ENCODE peak calls at places on chromosomes 6 and 20, in six cellular contexts. J is left ventricle myocardium superior, C is tibial artery, E is GM10248, R is posterior vena cava, Q is endothelial cell. O is an unnamed sample.

GRCh38 chr6:129671442-129672344 is 38.3 kb downstream of the ARHGAP18 start:
- DNase-seq in E (peak), Q (no peak), J (no peak), R (no peak), C (no peak), O (no peak)

GRCh38 chr6:66538548-66539135 is 831.6 kb upstream of the EYS start:
- DNase-seq in R (no peak), E (no peak), Q (no peak), J (no peak), C (no peak), O (no peak)

GRCh38 chr20:6768228-6769185 is 1.0 kb downstream of the BMP2 start:
- DNase-seq in J (peak), Q (peak), R (peak), E (peak), C (peak), O (peak)

GRCh38 chr20:56414842-56415765 is 3.0 kb downstream of the CASS4 start:
- DNase-seq in E (no peak), Q (no peak), C (no peak), J (no peak), R (no peak), O (no peak)

GRCh38 chr6:163285689-163286088 is 128.8 kb upstream of the QKI start:
- DNase-seq in Q (no peak), R (no peak), E (no peak), J (no peak), C (no peak), O (no peak)

GRCh38 chr6:169960891-169961611 is 209.6 kb downstream of the ERMARD start:
- DNase-seq in R (peak), E (no peak), Q (no peak), J (no peak), C (peak), O (no peak)

GRCh38 chr20:49183444-49183843 is 4.7 kb downstream of the STAU1 start:
- DNase-seq in R (no peak), J (no peak), E (no peak), Q (no peak), C (no peak), O (no peak)

GRCh38 chr6:71309666-71310065 is 21.1 kb downstream of the OGFRL1 start:
- DNase-seq in E (no peak), R (no peak), J (no peak), C (no peak), Q (no peak), O (no peak)

GRCh38 chr20:2237059-2237458 is 58.7 kb upstream of the TGM3 start:
- DNase-seq in J (peak), R (peak), C (peak), E (no peak), Q (no peak), O (peak)

GRCh38 chr6:46538800-46539199 is 47.6 kb upstream of the RCAN2 start:
- DNase-seq in R (no peak), E (no peak), J (no peak), Q (no peak), C (no peak), O (no peak)

GRCh38 chr6:64504509-64504908 is 868.9 kb downstream of the PHF3 start:
- DNase-seq in R (no peak), E (no peak), C (no peak), J (no peak), Q (no peak), O (no peak)

GRCh38 chr6:22598386-22598785 is 29.0 kb downstream of the HDGFL1 start:
- DNase-seq in E (no peak), C (no peak), Q (no peak), J (no peak), R (no peak), O (no peak)

O was measured in gastrocnemius medialis.